ENCODE peak calls at places on chromosomes 3 and 15, in nine cellular contexts. V, B, X, O, U, Z, G, H and K are unnamed samples.
A peak's percentile ranks its signal among the peaks of the same experiment; 100 is the strongest.

GRCh38 chr3:168141405-168141993 is 45.8 kb upstream of the GOLIM4 start:
- DNase-seq in H (no peak), Z (peak; percentile 11), U (no peak), V (no peak), B (no peak), O (no peak), X (no peak), G (no peak), K (no peak)

GRCh38 chr15:42890161-42890913 is 30.2 kb downstream of the TTBK2 start:
- DNase-seq in H (no peak), O (no peak), G (no peak), Z (no peak), X (peak; percentile 1), B (no peak), U (peak; percentile 54), V (no peak), K (peak; percentile 65)

GRCh38 chr15:67242665-67243064 is 11.8 kb downstream of the AAGAB start:
- DNase-seq in O (no peak), Z (no peak), V (no peak), H (no peak), U (no peak), G (no peak), B (no peak), X (no peak), K (no peak)

GRCh38 chr3:130783629-130784028 is 37.0 kb upstream of the PIK3R4 start:
- DNase-seq in O (no peak), H (no peak), U (no peak), B (no peak), Z (no peak), G (no peak), V (no peak), X (peak; percentile 51), K (no peak)

GRCh38 chr15:70741107-70741511 is 22.2 kb downstream of the UACA start:
- DNase-seq in U (peak; percentile 46), X (peak; percentile 52), V (no peak), B (no peak), Z (no peak), G (no peak), O (no peak), H (no peak), K (no peak)

GRCh38 chr15:68055224-68055705 is 1.1 kb downstream of the PIAS1 start:
- DNase-seq in O (no peak), H (peak; percentile 51), V (peak; percentile 77), Z (peak; percentile 87), G (no peak), U (peak; percentile 43), X (peak; percentile 29), B (no peak), K (no peak)

GRCh38 chr3:140537075-140537474 is 140.8 kb upstream of the TRIM42 start:
- DNase-seq in V (no peak), X (no peak), Z (no peak), O (no peak), G (no peak), B (no peak), H (no peak), U (no peak), K (no peak)

GRCh38 chr3:72836923-72837322 is 11.3 kb downstream of the SHQ1 start:
- DNase-seq in B (no peak), H (no peak), V (no peak), X (no peak), U (no peak), Z (no peak), G (no peak), O (peak; percentile 78), K (no peak)

GRCh38 chr3:82080792-82081191 is 319.3 kb upstream of the GBE1 start:
- DNase-seq in Z (no peak), V (no peak), O (no peak), H (no peak), G (no peak), U (no peak), X (no peak), B (no peak), K (no peak)

GRCh38 chr15:25331860-25332259 is 107.0 kb downstream of the UBE3A start:
- DNase-seq in Z (no peak), X (no peak), B (no peak), U (no peak), O (no peak), G (no peak), V (no peak), H (no peak), K (no peak)

GRCh38 chr3:170802164-170803151 is 67.5 kb downstream of the RPL22L1 start:
- DNase-seq in V (no peak), H (no peak), X (no peak), G (no peak), U (peak; percentile 67), Z (no peak), B (no peak), O (no peak), K (no peak)

GRCh38 chr3:182201769-182202168 is 490.0 kb downstream of the SOX2 start:
- DNase-seq in V (no peak), U (no peak), H (no peak), O (no peak), B (no peak), Z (no peak), X (no peak), G (no peak), K (no peak)

GRCh38 chr3:133292251-133292650 is 107.6 kb upstream of the BFSP2 start:
- DNase-seq in G (no peak), U (no peak), H (no peak), B (no peak), O (no peak), X (no peak), V (no peak), Z (no peak), K (no peak)

GRCh38 chr3:7194081-7194835 is 333.3 kb downstream of the GRM7 start:
- DNase-seq in H (no peak), X (no peak), B (no peak), V (no peak), G (no peak), Z (no peak), O (no peak), U (no peak), K (no peak)

GRCh38 chr3:28994161-28994905 is 286.5 kb upstream of the RBMS3 start:
- DNase-seq in Z (no peak), O (no peak), H (no peak), U (no peak), B (no peak), V (no peak), X (no peak), G (no peak), K (no peak)

GRCh38 chr3:70861855-70862254 is 549.4 kb upstream of the MDFIC2 start:
- DNase-seq in X (no peak), O (no peak), G (no peak), V (no peak), Z (no peak), U (no peak), B (no peak), H (no peak), K (no peak)

GRCh38 chr3:52848617-52849016 is 13.8 kb upstream of the MUSTN1 start:
- DNase-seq in U (peak; percentile 67), V (no peak), B (no peak), G (no peak), Z (no peak), X (no peak), O (no peak), H (no peak), K (no peak)

GRCh38 chr3:162391301-162391700 is 894.7 kb downstream of the OTOL1 start:
- DNase-seq in V (no peak), Z (no peak), G (no peak), X (no peak), U (no peak), H (no peak), O (no peak), B (no peak), K (no peak)

GRCh38 chr3:53158700-53159414 is 2.2 kb upstream of the PRKCD start:
- DNase-seq in O (no peak), G (no peak), X (no peak), V (no peak), U (no peak), H (no peak), Z (peak; percentile 82), B (no peak), K (no peak)

GRCh38 chr3:16528581-16528993 is 15.1 kb upstream of the RFTN1 start:
- DNase-seq in U (no peak), G (no peak), H (no peak), Z (no peak), O (no peak), V (no peak), B (no peak), X (no peak), K (no peak)

GRCh38 chr3:56923546-56924224 is 121.9 kb upstream of the ARHGEF3 start:
- DNase-seq in X (peak; percentile 51), V (no peak), H (peak; percentile 55), G (no peak), Z (peak; percentile 52), U (no peak), B (no peak), O (no peak), K (no peak)